ENCODE peak calls at places on chromosome 6, in four cellular contexts. One of them, this sample, is unnamed.

GRCh38 chr6:7615611-7616383 is 25.8 kb downstream of the SNRNP48 start:
- DNase-seq in GM10248: peak
- DNase-seq in bronchial epithelial cell: peak
- DNase-seq in progenitor cell of endocrine pancreas: no peak
- DNase-seq in this sample: peak

GRCh38 chr6:150336299-150336698 is 32.5 kb upstream of the IYD start:
- DNase-seq in bronchial epithelial cell: peak
- DNase-seq in GM10248: no peak
- DNase-seq in progenitor cell of endocrine pancreas: no peak
- DNase-seq in this sample: no peak

GRCh38 chr6:47076422-47077344 is 34.6 kb upstream of the ADGRF1 start:
- DNase-seq in GM10248: no peak
- DNase-seq in progenitor cell of endocrine pancreas: no peak
- DNase-seq in bronchial epithelial cell: no peak
- DNase-seq in this sample: no peak

GRCh38 chr6:9494864-9495263 is 920.0 kb downstream of the TFAP2A start:
- DNase-seq in GM10248: no peak
- DNase-seq in bronchial epithelial cell: no peak
- DNase-seq in progenitor cell of endocrine pancreas: no peak
- DNase-seq in this sample: no peak

GRCh38 chr6:82589509-82590206 is 226.0 kb downstream of the TPBG start:
- DNase-seq in progenitor cell of endocrine pancreas: no peak
- DNase-seq in GM10248: no peak
- DNase-seq in bronchial epithelial cell: peak
- DNase-seq in this sample: peak

GRCh38 chr6:129345890-129346289 is 364.1 kb downstream of the ARHGAP18 start:
- DNase-seq in progenitor cell of endocrine pancreas: no peak
- DNase-seq in GM10248: no peak
- DNase-seq in bronchial epithelial cell: peak
- DNase-seq in this sample: no peak

GRCh38 chr6:6931047-6932025 is 176.4 kb upstream of the RREB1 start:
- DNase-seq in progenitor cell of endocrine pancreas: no peak
- DNase-seq in bronchial epithelial cell: no peak
- DNase-seq in GM10248: no peak
- DNase-seq in this sample: no peak

GRCh38 chr6:35048631-35049083 is 92.5 kb downstream of the TCP11 start:
- DNase-seq in bronchial epithelial cell: no peak
- DNase-seq in progenitor cell of endocrine pancreas: no peak
- DNase-seq in GM10248: peak
- DNase-seq in this sample: peak

GRCh38 chr6:39880521-39881048 is 53.7 kb downstream of the MOCS1 start:
- DNase-seq in GM10248: no peak
- DNase-seq in bronchial epithelial cell: no peak
- DNase-seq in progenitor cell of endocrine pancreas: no peak
- DNase-seq in this sample: no peak

GRCh38 chr6:146200136-146200708 is 171.4 kb downstream of the GRM1 start:
- DNase-seq in bronchial epithelial cell: no peak
- DNase-seq in progenitor cell of endocrine pancreas: no peak
- DNase-seq in GM10248: no peak
- DNase-seq in this sample: no peak

GRCh38 chr6:153172815-153173214 is 41.7 kb upstream of the RGS17 start:
- DNase-seq in GM10248: no peak
- DNase-seq in progenitor cell of endocrine pancreas: no peak
- DNase-seq in bronchial epithelial cell: no peak
- DNase-seq in this sample: no peak

GRCh38 chr6:34178361-34179105 is 32.6 kb upstream of the GRM4 start:
- DNase-seq in bronchial epithelial cell: no peak
- DNase-seq in GM10248: no peak
- DNase-seq in progenitor cell of endocrine pancreas: no peak
- DNase-seq in this sample: no peak

GRCh38 chr6:77455271-77455670 is 8.0 kb downstream of the HTR1B start:
- DNase-seq in progenitor cell of endocrine pancreas: no peak
- DNase-seq in bronchial epithelial cell: no peak
- DNase-seq in GM10248: no peak
- DNase-seq in this sample: no peak

GRCh38 chr6:1624071-1624847 is 14.5 kb downstream of the FOXC1 start:
- DNase-seq in GM10248: peak
- DNase-seq in bronchial epithelial cell: no peak
- DNase-seq in progenitor cell of endocrine pancreas: no peak
- DNase-seq in this sample: peak

GRCh38 chr6:17240803-17241500 is 40.2 kb upstream of the RBM24 start:
- DNase-seq in GM10248: no peak
- DNase-seq in progenitor cell of endocrine pancreas: no peak
- DNase-seq in bronchial epithelial cell: no peak
- DNase-seq in this sample: no peak

GRCh38 chr6:41548098-41548840 is 2.1 kb downstream of the FOXP4 start:
- DNase-seq in GM10248: peak
- DNase-seq in progenitor cell of endocrine pancreas: no peak
- DNase-seq in bronchial epithelial cell: no peak
- DNase-seq in this sample: peak

GRCh38 chr6:136069119-136069518 is 181.0 kb downstream of the MTFR2 start:
- DNase-seq in bronchial epithelial cell: peak
- DNase-seq in GM10248: no peak
- DNase-seq in progenitor cell of endocrine pancreas: no peak
- DNase-seq in this sample: no peak

GRCh38 chr6:108732101-108732870 is 115.9 kb upstream of the ARMC2 start:
- DNase-seq in progenitor cell of endocrine pancreas: no peak
- DNase-seq in GM10248: no peak
- DNase-seq in bronchial epithelial cell: peak
- DNase-seq in this sample: no peak

GRCh38 chr6:35919827-35920751 is 809 bp downstream of the SRPK1 start:
- DNase-seq in GM10248: peak
- DNase-seq in progenitor cell of endocrine pancreas: peak
- DNase-seq in bronchial epithelial cell: peak
- DNase-seq in this sample: peak

GRCh38 chr6:129621252-129621651 is 88.7 kb downstream of the ARHGAP18 start:
- DNase-seq in progenitor cell of endocrine pancreas: no peak
- DNase-seq in bronchial epithelial cell: no peak
- DNase-seq in GM10248: no peak
- DNase-seq in this sample: peak

GRCh38 chr6:29494131-29494530 is 6.4 kb upstream of the MAS1L start:
- DNase-seq in bronchial epithelial cell: no peak
- DNase-seq in GM10248: no peak
- DNase-seq in progenitor cell of endocrine pancreas: no peak
- DNase-seq in this sample: no peak

GRCh38 chr6:136037885-136038460 is 186.5 kb downstream of the PDE7B start:
- DNase-seq in GM10248: no peak
- DNase-seq in bronchial epithelial cell: no peak
- DNase-seq in progenitor cell of endocrine pancreas: no peak
- DNase-seq in this sample: no peak

GRCh38 chr6:132687306-132687705 is 26.5 kb downstream of the VNN1 start:
- DNase-seq in progenitor cell of endocrine pancreas: no peak
- DNase-seq in GM10248: no peak
- DNase-seq in bronchial epithelial cell: peak
- DNase-seq in this sample: no peak

GRCh38 chr6:113073611-113074191 is 726.6 kb downstream of the RFPL4B start:
- DNase-seq in progenitor cell of endocrine pancreas: no peak
- DNase-seq in GM10248: no peak
- DNase-seq in bronchial epithelial cell: peak
- DNase-seq in this sample: no peak

GRCh38 chr6:32718879-32719278 is 22.3 kb upstream of the HLA-DQA2 start:
- DNase-seq in bronchial epithelial cell: no peak
- DNase-seq in progenitor cell of endocrine pancreas: no peak
- DNase-seq in GM10248: no peak
- DNase-seq in this sample: no peak

GRCh38 chr6:35425284-35425683 is 26.9 kb upstream of the FANCE start:
- DNase-seq in GM10248: no peak
- DNase-seq in progenitor cell of endocrine pancreas: no peak
- DNase-seq in bronchial epithelial cell: no peak
- DNase-seq in this sample: no peak

GRCh38 chr6:10791673-10792072 is 44.1 kb downstream of the TMEM14B start:
- DNase-seq in GM10248: no peak
- DNase-seq in progenitor cell of endocrine pancreas: no peak
- DNase-seq in bronchial epithelial cell: no peak
- DNase-seq in this sample: no peak

GRCh38 chr6:135976585-135976984 is 125.1 kb downstream of the PDE7B start:
- DNase-seq in GM10248: no peak
- DNase-seq in bronchial epithelial cell: no peak
- DNase-seq in progenitor cell of endocrine pancreas: no peak
- DNase-seq in this sample: no peak

GRCh38 chr6:168905451-168906090 is 348.1 kb downstream of the THBS2 start:
- DNase-seq in progenitor cell of endocrine pancreas: no peak
- DNase-seq in bronchial epithelial cell: no peak
- DNase-seq in GM10248: no peak
- DNase-seq in this sample: peak

GRCh38 chr6:126698732-126699240 is 358.9 kb downstream of the CENPW start:
- DNase-seq in progenitor cell of endocrine pancreas: no peak
- DNase-seq in bronchial epithelial cell: no peak
- DNase-seq in GM10248: no peak
- DNase-seq in this sample: no peak

GRCh38 chr6:39952170-39952569 is 17.9 kb upstream of the MOCS1 start:
- DNase-seq in progenitor cell of endocrine pancreas: no peak
- DNase-seq in GM10248: no peak
- DNase-seq in bronchial epithelial cell: no peak
- DNase-seq in this sample: no peak

GRCh38 chr6:7976485-7977010 is 66.0 kb upstream of the TXNDC5 start:
- DNase-seq in bronchial epithelial cell: no peak
- DNase-seq in GM10248: no peak
- DNase-seq in progenitor cell of endocrine pancreas: no peak
- DNase-seq in this sample: no peak

GRCh38 chr6:13604135-13604534 is 11.0 kb upstream of the NOL7 start:
- DNase-seq in GM10248: no peak
- DNase-seq in progenitor cell of endocrine pancreas: no peak
- DNase-seq in bronchial epithelial cell: no peak
- DNase-seq in this sample: no peak

GRCh38 chr6:101477436-101477835 is 83.9 kb downstream of the GRIK2 start:
- DNase-seq in bronchial epithelial cell: no peak
- DNase-seq in progenitor cell of endocrine pancreas: no peak
- DNase-seq in GM10248: no peak
- DNase-seq in this sample: no peak

DNA sequence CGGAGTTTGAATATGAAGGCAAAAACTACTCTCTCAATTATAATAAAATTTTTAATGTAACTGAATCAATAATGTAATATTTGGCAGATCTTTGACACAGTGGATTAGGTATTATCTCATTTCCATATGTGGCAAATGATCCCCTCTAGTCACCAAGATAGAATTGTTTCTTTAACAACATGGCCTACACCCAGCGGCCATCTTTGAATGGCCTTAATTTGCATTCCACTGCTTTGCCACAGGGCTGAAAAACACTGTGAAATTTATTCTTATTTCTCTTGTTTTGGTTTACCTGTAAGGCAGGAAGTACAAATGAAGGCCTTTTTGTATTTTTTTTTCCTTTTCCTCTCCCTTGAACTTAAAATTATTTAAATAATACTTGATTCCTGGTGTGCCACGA is 162.6 kb upstream of the SCGN start:
- DNase-seq in progenitor cell of endocrine pancreas: no peak
- DNase-seq in GM10248: no peak
- DNase-seq in bronchial epithelial cell: no peak
- DNase-seq in this sample: no peak
- TF ChIP-seq CTCF in progenitor cell of endocrine pancreas: no peak
- TF ChIP-seq CTCF in GM10248: no peak
- TF ChIP-seq CTCF in bronchial epithelial cell: no peak
- TF ChIP-seq CTCF in this sample: no peak

DNA sequence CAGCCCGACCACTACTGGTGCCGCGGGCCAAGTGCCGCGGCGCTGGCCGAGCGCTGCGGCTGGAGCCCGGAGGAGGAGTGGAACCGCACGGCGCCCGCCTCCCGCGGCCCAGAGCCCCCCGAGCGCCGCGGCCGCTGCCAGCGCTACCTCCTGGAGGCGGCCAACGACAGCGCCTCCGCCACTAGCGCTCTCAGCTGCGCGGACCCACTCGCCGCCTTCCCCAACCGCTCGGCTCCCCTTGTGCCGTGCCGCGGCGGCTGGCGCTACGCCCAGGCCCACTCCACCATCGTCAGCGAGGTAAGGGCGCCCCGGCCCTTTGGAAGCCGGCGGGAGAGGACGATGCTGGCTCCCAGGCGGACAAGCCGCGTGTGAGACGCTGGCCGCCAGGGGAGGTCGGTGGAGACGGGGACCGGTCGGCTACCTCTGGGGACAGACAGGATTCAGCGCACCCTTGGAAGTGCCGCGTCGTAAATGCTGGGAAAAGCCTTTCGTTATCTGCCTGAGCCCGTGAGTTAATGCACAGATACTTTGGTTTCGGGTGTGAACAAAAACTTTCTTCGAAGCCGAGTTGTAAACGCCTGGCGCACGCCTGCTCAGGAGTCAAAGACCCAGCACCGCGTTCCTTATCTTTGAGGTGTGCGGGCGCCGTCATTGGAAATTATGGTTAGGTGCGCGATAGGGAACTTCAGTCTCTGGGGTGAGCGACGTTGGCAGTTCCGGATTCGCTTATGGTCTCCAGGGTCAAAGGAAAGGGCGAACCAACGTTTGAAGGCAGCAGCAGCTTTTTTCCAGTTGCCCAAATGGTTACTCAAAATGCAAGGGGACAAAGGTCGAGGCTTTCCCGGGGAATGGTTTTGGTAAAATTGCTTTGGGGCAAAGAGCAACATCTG is 619 bp downstream of the SLC22A3 start:
- DNase-seq in bronchial epithelial cell: peak
- DNase-seq in GM10248: no peak
- DNase-seq in progenitor cell of endocrine pancreas: peak
- DNase-seq in this sample: peak
- TF ChIP-seq CTCF in bronchial epithelial cell: peak
- TF ChIP-seq CTCF in GM10248: no peak
- TF ChIP-seq CTCF in progenitor cell of endocrine pancreas: peak
- TF ChIP-seq CTCF in this sample: no peak

DNA sequence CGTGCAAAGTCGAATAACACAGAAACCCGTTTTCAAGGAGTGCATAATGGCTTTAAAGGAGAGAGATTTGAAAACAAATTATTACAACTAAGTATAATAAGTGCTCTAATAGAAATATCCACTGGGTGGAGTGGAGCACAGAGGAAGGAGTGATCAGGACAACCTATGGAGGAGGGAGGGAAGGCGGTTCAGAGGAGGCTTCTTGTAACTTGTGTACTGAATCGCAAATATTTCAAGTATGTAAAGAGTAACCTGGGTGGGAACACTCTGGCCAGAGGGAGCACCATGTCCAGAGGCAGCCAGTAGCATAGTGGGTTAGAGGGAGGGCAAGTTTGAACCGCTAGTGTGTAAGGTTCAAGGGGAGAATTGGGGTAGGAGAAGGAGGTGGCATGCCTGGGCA is 21.6 kb upstream of the TNFAIP3 start:
- DNase-seq in progenitor cell of endocrine pancreas: no peak
- DNase-seq in GM10248: no peak
- DNase-seq in bronchial epithelial cell: peak
- DNase-seq in this sample: no peak
- TF ChIP-seq CTCF in progenitor cell of endocrine pancreas: no peak
- TF ChIP-seq CTCF in GM10248: no peak
- TF ChIP-seq CTCF in bronchial epithelial cell: peak
- TF ChIP-seq CTCF in this sample: no peak

DNA sequence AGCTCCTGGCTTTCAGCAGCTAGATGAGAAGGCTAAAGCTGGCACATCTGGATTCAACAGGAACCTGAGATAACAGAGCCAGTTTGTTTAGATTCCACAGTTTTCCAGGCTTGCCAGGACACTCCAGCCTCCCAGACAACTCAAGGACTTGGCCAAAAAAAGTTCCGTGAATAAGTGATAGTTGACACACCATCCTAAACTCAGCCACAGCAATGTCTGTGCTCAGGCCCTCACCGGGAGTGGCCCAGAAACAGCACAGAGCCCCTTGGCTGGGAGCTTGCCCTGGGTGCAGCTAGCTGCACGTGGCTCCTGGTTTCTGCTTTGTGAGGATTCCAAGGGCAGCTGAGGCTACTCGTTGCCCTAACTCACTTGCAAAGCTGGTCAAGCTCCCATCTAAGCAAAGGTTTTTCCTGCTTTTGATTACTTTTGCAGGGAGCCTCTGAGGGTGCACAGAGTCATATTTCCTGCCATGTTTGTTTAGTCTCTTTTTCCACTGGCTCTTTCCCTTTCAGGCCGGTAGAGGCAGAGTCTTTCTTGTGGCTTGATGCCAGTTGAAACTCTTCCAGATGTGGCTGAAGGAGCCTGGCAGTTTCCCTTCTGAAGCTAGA is 118.3 kb upstream of the ECI2 start:
- DNase-seq in progenitor cell of endocrine pancreas: no peak
- DNase-seq in GM10248: no peak
- DNase-seq in bronchial epithelial cell: peak
- DNase-seq in this sample: no peak
- TF ChIP-seq CTCF in progenitor cell of endocrine pancreas: peak
- TF ChIP-seq CTCF in GM10248: no peak
- TF ChIP-seq CTCF in bronchial epithelial cell: peak
- TF ChIP-seq CTCF in this sample: no peak

This sample was measured in activated CD8-positive, alpha-beta T cell treated with anti-CD3 and anti-CD28 coated beads for 36 hours.